ENCODE peak calls at places on chromosome 11, in four cellular contexts. K, T, J and F are unnamed samples.

GRCh38 chr11:111352235-111352746 is 26.8 kb downstream of the POU2AF1 start:
- DNase-seq in K (no peak), T (no peak), J (no peak), F (no peak)

GRCh38 chr11:111379500-111380136 is 543 bp upstream of the POU2AF1 start:
- DNase-seq in K (no peak), T (no peak), J (no peak), F (no peak)

GRCh38 chr11:69437001-69437875 is 44.2 kb upstream of the LINC01488 start:
- DNase-seq in K (peak), T (no peak), J (no peak), F (no peak)

GRCh38 chr11:96330511-96330859 is 12.5 kb downstream of the MAML2 start:
- DNase-seq in K (no peak), T (no peak), J (no peak), F (no peak)

GRCh38 chr11:119995730-119996491 is 142.0 kb downstream of the TRIM29 start:
- DNase-seq in K (no peak), T (no peak), J (no peak), F (peak)

GRCh38 chr11:16799890-16800289 is 61.4 kb downstream of the C11orf58 start:
- DNase-seq in K (no peak), T (no peak), J (no peak), F (no peak)

GRCh38 chr11:15006139-15006759 is 34.1 kb upstream of the CALCA start:
- DNase-seq in K (peak), T (peak), J (peak), F (peak)

GRCh38 chr11:100445231-100445735 is 241.8 kb upstream of the ARHGAP42 start:
- DNase-seq in K (no peak), T (no peak), J (no peak), F (no peak)

GRCh38 chr11:12213920-12214319 is 103.5 kb downstream of the MICAL2 start:
- DNase-seq in K (no peak), T (no peak), J (no peak), F (no peak)

GRCh38 chr11:61791737-61792309 is 576 bp downstream of the TMEM258 start:
- DNase-seq in K (peak), T (peak), J (no peak), F (peak)

GRCh38 chr11:86571273-86571948 is 101.0 kb downstream of the ME3 start:
- DNase-seq in K (peak), T (peak), J (no peak), F (peak)

GRCh38 chr11:61922539-61922938 is 5.2 kb upstream of the RAB3IL1 start:
- DNase-seq in K (no peak), T (peak), J (no peak), F (peak)

GRCh38 chr11:128512478-128513127 is 74.8 kb downstream of the ETS1 start:
- DNase-seq in K (no peak), T (no peak), J (no peak), F (no peak)

GRCh38 chr11:28760676-28761390 is 652.6 kb downstream of the METTL15 start:
- DNase-seq in K (no peak), T (no peak), J (no peak), F (no peak)

GRCh38 chr11:57674251-57674650 is 6.3 kb downstream of the ZDHHC5 start:
- DNase-seq in K (no peak), T (no peak), J (no peak), F (no peak)

GRCh38 chr11:75275581-75275980 is 35.0 kb downstream of the TPBGL start:
- DNase-seq in K (no peak), T (no peak), J (no peak), F (no peak)

GRCh38 chr11:40716344-40717178 is 742.9 kb downstream of the LRRC4C start:
- DNase-seq in K (no peak), T (no peak), J (no peak), F (no peak)

GRCh38 chr11:75651218-75651617 is 17.6 kb downstream of the MAP6 start:
- DNase-seq in K (no peak), T (no peak), J (no peak), F (no peak)

GRCh38 chr11:132576706-132577105 is 955.6 kb downstream of the OPCML start:
- DNase-seq in K (no peak), T (no peak), J (no peak), F (no peak)

GRCh38 chr11:134818531-134818930 is 406.5 kb upstream of the B3GAT1 start:
- DNase-seq in K (no peak), T (no peak), J (no peak), F (no peak)

GRCh38 chr11:45150943-45151342 is 4.5 kb downstream of the PRDM11 start:
- DNase-seq in K (no peak), T (no peak), J (no peak), F (no peak)

GRCh38 chr11:124415356-124415923 is 9.2 kb downstream of the OR8B4 start:
- DNase-seq in K (peak), T (peak), J (no peak), F (no peak)

GRCh38 chr11:256952-257737 is 20.4 kb downstream of the PSMD13 start:
- DNase-seq in K (no peak), T (no peak), J (no peak), F (no peak)

GRCh38 chr11:255816-256215 is 19.0 kb downstream of the PSMD13 start:
- DNase-seq in K (no peak), T (no peak), J (no peak), F (no peak)

GRCh38 chr11:255176-255575 is 18.4 kb downstream of the PSMD13 start:
- DNase-seq in K (no peak), T (no peak), J (no peak), F (no peak)

GRCh38 chr11:259374-259773 is 18.8 kb upstream of the NLRP6 start:
- DNase-seq in K (no peak), T (no peak), J (no peak), F (no peak)

GRCh38 chr11:257766-258493 is 20.3 kb upstream of the NLRP6 start:
- DNase-seq in K (peak), T (no peak), J (no peak), F (no peak)
- TF ChIP-seq FOXM1 in K (no peak), T (no peak), J (no peak), F (no peak)

DNA sequence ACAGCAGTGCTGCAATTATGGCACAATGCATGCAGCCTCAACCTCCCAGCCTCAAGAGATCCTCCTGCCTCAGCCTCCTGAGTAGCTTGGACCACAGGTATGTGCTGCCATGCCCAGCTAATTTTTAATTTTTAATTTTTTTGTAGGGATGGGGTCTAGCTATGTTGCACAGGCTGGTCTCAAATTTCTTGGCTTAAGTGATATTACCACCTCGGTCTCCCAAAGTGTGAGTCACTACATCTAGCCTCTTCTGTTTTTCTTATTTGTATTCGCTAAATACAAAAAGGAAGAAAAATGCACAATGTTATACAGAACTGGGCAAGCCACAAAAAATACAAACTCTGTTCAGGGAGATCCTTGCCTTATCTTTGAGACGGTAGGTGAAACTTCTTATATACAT is 62.1 kb downstream of the DDI1 start:
- DNase-seq in K (no peak), T (no peak), J (no peak), F (no peak)
- TF ChIP-seq MXI1 in K (no peak), T (no peak), J (no peak), F (no peak)

GRCh38 chr11:614091-614582 is 1.6 kb downstream of the IRF7 start:
- DNase-seq in K (no peak), T (no peak), J (no peak), F (no peak)

GRCh38 chr11:612961-613300 is 2.8 kb downstream of the IRF7 start:
- DNase-seq in K (no peak), T (no peak), J (no peak), F (no peak)

GRCh38 chr11:614583-615452 is 932 bp downstream of the IRF7 start:
- DNase-seq in K (no peak), T (no peak), J (no peak), F (no peak)

GRCh38 chr11:612201-612960 is 3.4 kb downstream of the IRF7 start:
- DNase-seq in K (peak), T (no peak), J (no peak), F (no peak)

DNA sequence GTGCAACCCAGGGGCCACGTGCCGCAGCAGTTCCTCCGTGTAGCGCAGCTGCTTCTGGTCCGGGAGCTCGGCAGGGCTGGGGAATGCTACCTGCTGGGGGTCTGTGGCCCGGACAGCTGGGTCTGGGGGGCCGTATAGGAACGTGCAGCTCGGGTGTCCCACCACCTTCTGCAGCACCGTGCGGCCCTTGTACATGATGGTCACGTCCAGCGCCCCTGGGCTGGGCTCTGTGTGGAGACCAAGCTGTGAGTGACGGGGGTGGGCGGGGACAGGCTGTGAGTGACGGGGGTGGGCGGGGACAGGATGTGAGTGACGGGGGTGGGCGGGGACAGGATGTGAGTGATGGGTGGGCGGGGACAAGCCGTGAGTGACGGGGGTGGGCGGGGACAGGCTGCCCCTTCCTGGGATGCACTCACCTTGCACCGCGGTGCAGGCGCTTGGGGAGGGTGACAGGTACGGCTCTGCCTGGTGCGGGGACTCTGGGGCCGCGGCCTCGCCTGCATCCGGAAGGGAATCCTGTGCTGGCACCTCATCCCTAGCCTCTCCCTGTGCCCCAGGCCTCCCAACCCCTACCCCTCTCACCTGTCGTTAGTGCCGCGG is 2.3 kb downstream of the IRF7 start:
- DNase-seq in K (no peak), T (peak), J (no peak), F (peak)
- TF ChIP-seq FOXM1 in K (no peak), T (no peak), J (no peak), F (no peak)

DNA sequence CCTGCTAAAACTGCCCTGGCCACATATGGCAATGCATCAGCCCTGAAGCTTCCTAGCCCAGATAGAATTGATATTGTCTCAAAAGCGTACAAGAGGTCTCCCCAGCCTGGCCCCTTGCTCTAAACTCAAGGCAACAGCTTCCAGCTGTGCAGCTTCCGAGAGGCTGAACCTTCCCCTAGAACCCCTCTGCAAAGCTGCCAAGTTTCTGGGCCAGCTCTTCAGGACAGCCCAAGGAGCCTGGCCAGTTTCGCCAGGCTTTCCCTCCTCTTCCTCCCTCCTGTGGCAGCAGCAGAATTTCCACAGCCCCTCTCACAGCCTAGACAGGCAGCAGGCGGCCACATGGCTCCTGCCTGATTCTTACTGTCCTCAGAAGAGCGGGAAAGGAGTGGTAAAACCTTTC is 34.5 kb downstream of the NUMA1 start:
- DNase-seq in K (no peak), T (no peak), J (no peak), F (no peak)
- TF ChIP-seq MXI1 in K (no peak), T (no peak), J (no peak), F (no peak)

DNA sequence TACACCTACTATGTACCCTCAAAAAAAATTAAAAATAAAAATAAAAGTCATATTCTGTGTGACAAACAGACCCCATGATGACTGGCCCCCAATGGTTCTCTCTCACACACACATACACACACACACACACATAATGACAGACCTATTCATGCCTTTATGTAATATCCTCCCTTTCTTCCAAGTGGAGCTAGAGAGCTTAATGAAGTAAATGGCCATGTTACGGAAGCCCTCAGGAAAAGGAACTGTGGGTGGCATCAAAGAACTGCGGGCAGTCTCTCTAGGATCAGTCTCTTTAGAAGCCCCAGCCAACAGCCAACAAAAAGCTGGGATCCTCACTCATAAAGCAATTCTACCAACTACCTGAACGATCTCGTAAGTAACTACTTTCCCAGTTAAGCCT is 125.5 kb downstream of the SIK3 start:
- DNase-seq in K (no peak), T (no peak), J (no peak), F (no peak)
- TF ChIP-seq FOXM1 in K (no peak), T (no peak), J (no peak), F (no peak)

GRCh38 chr11:5941951-5942350 is at the start of gene OR56A3:
- DNase-seq in K (no peak), T (no peak), J (no peak), F (no peak)

GRCh38 chr11:5940748-5941147 is 1.3 kb upstream of the OR56A3 start:
- DNase-seq in K (no peak), T (no peak), J (no peak), F (no peak)

GRCh38 chr11:5938603-5938965 is 3.5 kb upstream of the OR56A3 start:
- DNase-seq in K (no peak), T (no peak), J (no peak), F (no peak)

GRCh38 chr11:5933116-5933515 is 8.9 kb upstream of the OR56A3 start:
- DNase-seq in K (no peak), T (no peak), J (no peak), F (no peak)

GRCh38 chr11:5937868-5938602 is 4.0 kb upstream of the OR56A3 start:
- DNase-seq in K (no peak), T (no peak), J (no peak), F (no peak)
- TF ChIP-seq MXI1 in K (no peak), T (no peak), J (no peak), F (no peak)

DNA sequence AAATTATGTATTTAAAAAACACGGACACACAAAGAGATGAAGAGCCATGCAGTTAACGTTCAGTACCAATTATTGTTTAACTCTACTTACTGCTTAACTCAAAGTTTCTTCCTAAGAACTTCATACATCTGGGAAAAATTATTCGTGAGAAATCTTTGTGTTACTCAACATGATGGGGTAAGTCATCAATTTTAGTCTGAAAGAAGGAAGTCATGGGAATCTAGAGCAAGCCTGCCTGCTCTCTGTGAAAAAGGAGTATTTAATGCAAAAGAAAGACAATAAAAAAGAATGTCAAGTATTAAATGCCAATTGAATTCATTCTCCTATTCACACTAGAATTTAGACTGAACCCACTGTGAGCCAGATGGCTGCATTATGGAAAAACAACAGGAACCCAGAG is 16.0 kb downstream of the TMEM123 start:
- DNase-seq in K (no peak), T (no peak), J (no peak), F (no peak)
- TF ChIP-seq FOXM1 in K (no peak), T (no peak), J (no peak), F (no peak)